ENCODE peak calls at places on chromosomes 6 and 20, in nine cellular contexts. One of them, this sample, is unnamed.

GRCh38 chr6:44285552-44286284 is 15.5 kb downstream of the TMEM151B start:
- DNase-seq in transverse colon: no peak
- DNase-seq in heart left ventricle: no peak
- DNase-seq in stomach: no peak
- DNase-seq in A549: no peak
- DNase-seq in IMR-90: peak; percentile 35
- DNase-seq in tibial nerve: no peak
- DNase-seq in body of pancreas: no peak
- DNase-seq in endothelial cell of umbilical vein: no peak
- DNase-seq in this sample: no peak

GRCh38 chr6:53845290-53846073 is 50.7 kb downstream of the LRRC1 start:
- DNase-seq in tibial nerve: no peak
- DNase-seq in transverse colon: no peak
- DNase-seq in endothelial cell of umbilical vein: no peak
- DNase-seq in stomach: no peak
- DNase-seq in A549: no peak
- DNase-seq in heart left ventricle: no peak
- DNase-seq in IMR-90: no peak
- DNase-seq in body of pancreas: no peak
- DNase-seq in this sample: no peak

GRCh38 chr6:148747145-148747492 is 289 bp downstream of the UST start:
- DNase-seq in A549: peak; percentile 14
- DNase-seq in tibial nerve: peak; percentile 44
- DNase-seq in IMR-90: peak; percentile 42
- DNase-seq in heart left ventricle: peak; percentile 61
- DNase-seq in stomach: peak; percentile 34
- DNase-seq in endothelial cell of umbilical vein: peak; percentile 14
- DNase-seq in body of pancreas: peak; percentile 53
- DNase-seq in transverse colon: peak; percentile 36
- DNase-seq in this sample: peak; percentile 88

GRCh38 chr20:8616792-8617191 is 452.1 kb upstream of the PLCB4 start:
- DNase-seq in A549: no peak
- DNase-seq in heart left ventricle: no peak
- DNase-seq in stomach: no peak
- DNase-seq in endothelial cell of umbilical vein: no peak
- DNase-seq in transverse colon: no peak
- DNase-seq in body of pancreas: no peak
- DNase-seq in IMR-90: peak; percentile 66
- DNase-seq in tibial nerve: no peak
- DNase-seq in this sample: no peak

GRCh38 chr20:49675368-49676151 is 38.1 kb downstream of the B4GALT5 start:
- DNase-seq in IMR-90: no peak
- DNase-seq in stomach: no peak
- DNase-seq in A549: peak; percentile 41
- DNase-seq in heart left ventricle: no peak
- DNase-seq in body of pancreas: no peak
- DNase-seq in endothelial cell of umbilical vein: no peak
- DNase-seq in tibial nerve: no peak
- DNase-seq in transverse colon: peak; percentile 75
- DNase-seq in this sample: no peak

GRCh38 chr6:106184629-106185028 is 98.5 kb downstream of the PRDM1 start:
- DNase-seq in A549: no peak
- DNase-seq in transverse colon: no peak
- DNase-seq in heart left ventricle: no peak
- DNase-seq in IMR-90: peak; percentile 48
- DNase-seq in endothelial cell of umbilical vein: no peak
- DNase-seq in tibial nerve: no peak
- DNase-seq in stomach: no peak
- DNase-seq in body of pancreas: no peak
- DNase-seq in this sample: no peak

GRCh38 chr6:9482030-9482731 is 932.7 kb downstream of the TFAP2A start:
- DNase-seq in stomach: no peak
- DNase-seq in tibial nerve: no peak
- DNase-seq in body of pancreas: no peak
- DNase-seq in A549: peak; percentile 44
- DNase-seq in transverse colon: no peak
- DNase-seq in IMR-90: peak; percentile 96
- DNase-seq in endothelial cell of umbilical vein: peak; percentile 86
- DNase-seq in heart left ventricle: no peak
- DNase-seq in this sample: no peak

GRCh38 chr6:35061651-35062410 is 79.3 kb downstream of the TCP11 start:
- DNase-seq in tibial nerve: no peak
- DNase-seq in A549: no peak
- DNase-seq in endothelial cell of umbilical vein: no peak
- DNase-seq in stomach: no peak
- DNase-seq in body of pancreas: no peak
- DNase-seq in IMR-90: peak; percentile 36
- DNase-seq in heart left ventricle: peak; percentile 20
- DNase-seq in transverse colon: no peak
- DNase-seq in this sample: peak; percentile 43

GRCh38 chr20:18288748-18289705 is 700 bp downstream of the ZNF133 start:
- DNase-seq in transverse colon: no peak
- DNase-seq in stomach: no peak
- DNase-seq in endothelial cell of umbilical vein: no peak
- DNase-seq in tibial nerve: no peak
- DNase-seq in IMR-90: peak; percentile 17
- DNase-seq in heart left ventricle: no peak
- DNase-seq in A549: peak; percentile 40
- DNase-seq in body of pancreas: no peak
- DNase-seq in this sample: peak; percentile 83

GRCh38 chr6:137677714-137678113 is 183.5 kb upstream of the OLIG3 start:
- DNase-seq in stomach: no peak
- DNase-seq in endothelial cell of umbilical vein: no peak
- DNase-seq in tibial nerve: no peak
- DNase-seq in transverse colon: peak; percentile 16
- DNase-seq in body of pancreas: peak; percentile 59
- DNase-seq in A549: no peak
- DNase-seq in heart left ventricle: no peak
- DNase-seq in IMR-90: no peak
- DNase-seq in this sample: peak; percentile 75

GRCh38 chr20:63447345-63447744 is 25.1 kb downstream of the KCNQ2 start:
- DNase-seq in transverse colon: no peak
- DNase-seq in tibial nerve: no peak
- DNase-seq in stomach: no peak
- DNase-seq in body of pancreas: no peak
- DNase-seq in heart left ventricle: no peak
- DNase-seq in endothelial cell of umbilical vein: no peak
- DNase-seq in IMR-90: no peak
- DNase-seq in A549: no peak
- DNase-seq in this sample: no peak
- H3K4me1 ChIP-seq in transverse colon: no peaks in the 10 kb centered on the region
- H3K4me1 ChIP-seq in tibial nerve: no peaks in the 10 kb centered on the region
- H3K4me1 ChIP-seq in stomach: no peaks in the 10 kb centered on the region
- H3K4me1 ChIP-seq in body of pancreas: no peaks in the 10 kb centered on the region
- H3K4me1 ChIP-seq in heart left ventricle: no peaks in the 10 kb centered on the region
- H3K4me1 ChIP-seq in endothelial cell of umbilical vein: no peaks in the 10 kb centered on the region
- H3K4me1 ChIP-seq in IMR-90: no peaks in the 10 kb centered on the region
- H3K4me1 ChIP-seq in A549: no peaks in the 10 kb centered on the region
- H3K4me1 ChIP-seq in this sample: no peaks in the 10 kb centered on the region

DNA sequence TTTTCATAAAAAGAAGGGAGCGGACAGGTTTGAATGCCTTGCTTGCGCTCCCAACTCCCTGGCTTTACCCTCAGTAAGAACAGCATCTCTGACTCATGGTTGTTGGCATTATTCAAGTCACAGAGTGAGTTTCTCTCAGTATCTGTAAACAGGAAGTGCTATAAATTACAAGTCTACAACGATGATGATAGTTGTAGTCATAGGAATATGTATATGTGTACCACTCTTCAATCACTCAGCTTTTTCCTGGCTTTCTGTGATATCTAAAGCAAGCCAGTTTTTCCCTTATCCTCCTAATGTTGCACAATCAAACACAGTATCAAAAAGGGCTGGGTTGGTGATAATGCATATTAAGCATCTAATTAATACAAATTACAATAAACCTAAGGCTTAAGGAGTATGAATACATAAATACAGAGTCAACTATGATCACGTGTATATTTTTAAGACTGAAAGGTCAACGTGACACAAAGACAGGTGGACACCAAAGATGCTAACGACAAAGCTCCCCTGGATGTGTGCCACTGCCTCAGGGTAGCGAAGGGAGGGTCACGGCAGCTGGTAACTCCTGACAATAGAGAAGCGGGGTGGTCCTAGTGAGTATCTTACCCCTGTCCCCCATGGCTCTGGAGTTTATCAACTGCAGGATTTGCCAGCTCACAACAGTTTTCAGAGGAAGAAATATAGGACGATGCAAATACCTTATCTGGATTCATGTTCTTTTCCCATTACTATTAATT is 202.8 kb downstream of the BTBD9 start:
- DNase-seq in body of pancreas: no peak
- DNase-seq in IMR-90: peak; percentile 84
- DNase-seq in transverse colon: no peak
- DNase-seq in heart left ventricle: no peak
- DNase-seq in tibial nerve: no peak
- DNase-seq in A549: no peak
- DNase-seq in stomach: no peak
- DNase-seq in endothelial cell of umbilical vein: peak; percentile 65
- DNase-seq in this sample: no peak
- H3K27ac ChIP-seq in body of pancreas: no peak overlapping the region
- H3K27ac ChIP-seq in IMR-90: no peak overlapping the region
- H3K27ac ChIP-seq in transverse colon: no peak overlapping the region
- H3K27ac ChIP-seq in heart left ventricle: no peak overlapping the region
- H3K27ac ChIP-seq in tibial nerve: no peak overlapping the region
- H3K27ac ChIP-seq in A549: no peak overlapping the region
- H3K27ac ChIP-seq in stomach: no peak overlapping the region
- H3K27ac ChIP-seq in endothelial cell of umbilical vein: peak overlapping the region; percentile 36
- H3K27ac ChIP-seq in this sample: no peak overlapping the region

GRCh38 chr6:26155066-26155925 is 68.1 kb downstream of the HFE start:
- DNase-seq in stomach: no peak
- DNase-seq in A549: peak; percentile 18
- DNase-seq in endothelial cell of umbilical vein: peak; percentile 65
- DNase-seq in heart left ventricle: peak; percentile 51
- DNase-seq in transverse colon: peak; percentile 52
- DNase-seq in body of pancreas: peak; percentile 36
- DNase-seq in IMR-90: no peak
- DNase-seq in tibial nerve: peak; percentile 67
- DNase-seq in this sample: no peak

GRCh38 chr6:26157838-26158580 is 70.8 kb downstream of the HFE start:
- DNase-seq in heart left ventricle: peak; percentile 72
- DNase-seq in IMR-90: peak; percentile 99
- DNase-seq in transverse colon: peak; percentile 89
- DNase-seq in endothelial cell of umbilical vein: peak; percentile 97
- DNase-seq in A549: peak; percentile 87
- DNase-seq in stomach: peak; percentile 86
- DNase-seq in body of pancreas: peak; percentile 93
- DNase-seq in tibial nerve: peak; percentile 70
- DNase-seq in this sample: peak; percentile 95

GRCh38 chr6:26156105-26156849 is 69.0 kb downstream of the HFE start:
- DNase-seq in stomach: peak; percentile 93
- DNase-seq in A549: peak; percentile 78
- DNase-seq in endothelial cell of umbilical vein: peak; percentile 94
- DNase-seq in body of pancreas: peak; percentile 94
- DNase-seq in IMR-90: peak; percentile 87
- DNase-seq in heart left ventricle: peak; percentile 93
- DNase-seq in tibial nerve: peak; percentile 85
- DNase-seq in transverse colon: peak; percentile 94
- DNase-seq in this sample: peak; percentile 99

GRCh38 chr6:26157150-26157837 is 70.1 kb downstream of the HFE start:
- DNase-seq in transverse colon: peak; percentile 77
- DNase-seq in tibial nerve: peak; percentile 46
- DNase-seq in IMR-90: peak; percentile 64
- DNase-seq in stomach: peak; percentile 69
- DNase-seq in body of pancreas: peak; percentile 74
- DNase-seq in heart left ventricle: peak; percentile 57
- DNase-seq in A549: peak; percentile 30
- DNase-seq in endothelial cell of umbilical vein: peak; percentile 72
- DNase-seq in this sample: peak; percentile 91

DNA sequence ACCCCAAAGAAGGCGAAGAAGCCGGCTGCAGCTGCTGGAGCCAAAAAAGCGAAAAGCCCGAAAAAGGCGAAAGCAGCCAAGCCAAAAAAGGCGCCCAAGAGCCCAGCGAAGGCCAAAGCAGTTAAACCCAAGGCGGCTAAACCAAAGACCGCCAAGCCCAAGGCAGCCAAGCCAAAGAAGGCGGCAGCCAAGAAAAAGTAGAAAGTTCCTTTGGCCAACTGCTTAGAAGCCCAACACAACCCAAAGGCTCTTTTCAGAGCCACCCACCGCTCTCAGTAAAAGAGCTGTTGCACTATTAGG is 69.6 kb downstream of the HFE start:
- DNase-seq in transverse colon: no peak
- DNase-seq in stomach: no peak
- DNase-seq in A549: no peak
- DNase-seq in body of pancreas: no peak
- DNase-seq in IMR-90: no peak
- DNase-seq in heart left ventricle: peak; percentile 27
- DNase-seq in tibial nerve: no peak
- DNase-seq in endothelial cell of umbilical vein: no peak
- DNase-seq in this sample: no peak
- TF ChIP-seq POLR2A in transverse colon: no peak
- TF ChIP-seq POLR2A in stomach: no peak
- TF ChIP-seq POLR2A in A549: no peak
- TF ChIP-seq POLR2A in body of pancreas: no peak
- TF ChIP-seq POLR2A in IMR-90: no peak
- TF ChIP-seq POLR2A in heart left ventricle: no peak
- TF ChIP-seq POLR2A in tibial nerve: no peak
- TF ChIP-seq POLR2A in endothelial cell of umbilical vein: peak; percentile 2
- TF ChIP-seq POLR2A in this sample: peak; percentile 71

DNA sequence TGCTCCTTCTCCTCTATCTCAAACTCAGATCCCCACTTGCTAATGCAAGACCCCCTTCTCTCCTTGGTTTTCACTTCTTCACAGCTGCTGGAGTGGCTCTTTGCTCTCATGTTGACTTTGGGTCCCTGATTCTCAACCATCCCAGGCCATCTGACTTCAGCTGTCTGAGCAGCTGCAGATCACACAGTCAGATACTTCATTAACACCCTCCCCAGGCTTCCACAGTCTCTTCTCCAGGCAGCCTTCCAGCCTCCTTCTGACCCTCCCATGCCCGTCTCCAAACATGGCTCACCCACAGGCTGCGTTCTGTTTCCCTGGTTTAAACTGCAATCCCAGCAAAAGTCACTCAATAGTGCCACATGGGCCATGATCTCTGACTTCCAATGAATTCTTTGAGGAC is 65.4 kb downstream of the HIVEP2 start:
- DNase-seq in A549: no peak
- DNase-seq in endothelial cell of umbilical vein: no peak
- DNase-seq in IMR-90: no peak
- DNase-seq in heart left ventricle: no peak
- DNase-seq in transverse colon: no peak
- DNase-seq in stomach: no peak
- DNase-seq in body of pancreas: no peak
- DNase-seq in tibial nerve: no peak
- DNase-seq in this sample: no peak
- H3K4me1 ChIP-seq in A549: peaks cover 15% of the 10 kb centered on the region
- H3K4me1 ChIP-seq in endothelial cell of umbilical vein: peaks cover 6% of the 10 kb centered on the region
- H3K4me1 ChIP-seq in IMR-90: peaks cover 3% of the 10 kb centered on the region
- H3K4me1 ChIP-seq in heart left ventricle: peaks cover 3% of the 10 kb centered on the region
- H3K4me1 ChIP-seq in transverse colon: peaks cover 9% of the 10 kb centered on the region
- H3K4me1 ChIP-seq in stomach: peaks cover 14% of the 10 kb centered on the region
- H3K4me1 ChIP-seq in body of pancreas: peaks cover 16% of the 10 kb centered on the region
- H3K4me1 ChIP-seq in tibial nerve: no peaks in the 10 kb centered on the region
- H3K4me1 ChIP-seq in this sample: peaks cover 59% of the 10 kb centered on the region

DNA sequence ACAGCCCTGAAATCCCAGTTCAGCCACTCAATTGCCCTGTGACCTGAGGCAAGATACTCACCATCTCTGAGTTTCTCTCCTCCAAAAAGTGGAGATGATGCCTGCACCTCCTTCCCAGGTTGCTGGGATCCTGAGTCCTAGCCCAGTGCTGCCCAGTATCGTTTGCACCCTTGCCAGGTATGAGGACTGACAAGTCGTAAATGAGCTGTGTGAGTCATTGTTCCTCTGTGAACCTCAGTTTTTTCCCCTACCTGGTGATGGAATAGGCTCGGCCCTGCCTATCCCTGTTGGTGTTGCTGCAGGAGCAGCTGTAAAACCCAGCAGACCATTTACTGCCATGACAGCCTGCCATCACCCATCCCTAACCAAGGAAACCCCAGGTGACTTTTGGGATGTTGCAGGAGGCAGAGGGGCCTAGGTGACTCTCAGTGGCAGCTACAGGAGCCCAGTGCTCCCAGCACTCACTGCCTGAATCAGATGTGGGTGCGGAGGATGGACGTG is 229.3 kb downstream of the SYNDIG1 start:
- DNase-seq in endothelial cell of umbilical vein: no peak
- DNase-seq in A549: no peak
- DNase-seq in stomach: peak; percentile 4
- DNase-seq in IMR-90: no peak
- DNase-seq in heart left ventricle: no peak
- DNase-seq in body of pancreas: no peak
- DNase-seq in transverse colon: no peak
- DNase-seq in tibial nerve: no peak
- DNase-seq in this sample: no peak
- H3K27ac ChIP-seq in endothelial cell of umbilical vein: no peak overlapping the region
- H3K27ac ChIP-seq in A549: no peak overlapping the region
- H3K27ac ChIP-seq in stomach: no peak overlapping the region
- H3K27ac ChIP-seq in IMR-90: no peak overlapping the region
- H3K27ac ChIP-seq in heart left ventricle: peak overlapping the region; percentile 37
- H3K27ac ChIP-seq in body of pancreas: no peak overlapping the region
- H3K27ac ChIP-seq in transverse colon: no peak overlapping the region
- H3K27ac ChIP-seq in tibial nerve: no peak overlapping the region
- H3K27ac ChIP-seq in this sample: no peak overlapping the region